ENCODE peak calls at places on chromosome 6, in nine cellular contexts. U is GM10248, E is WTC11, S is transverse colon, J is GM23338, K is H9, Y is GM13977, P is foreskin fibroblast, F is AG10803. B is an unnamed sample.

GRCh38 chr6:108453601-108454157 is 107.0 kb upstream of the FOXO3 start:
- DNase-seq in U (no peak), E (no peak), S (no peak), J (no peak), K (no peak), Y (no peak), P (peak), F (peak), B (no peak)

GRCh38 chr6:6494677-6495076 is 93.8 kb upstream of the LY86 start:
- DNase-seq in U (peak), E (peak), S (peak), J (peak), K (peak), Y (peak), P (no peak), F (peak), B (peak)

GRCh38 chr6:42294759-42295158 is 77.1 kb upstream of the MRPS10 start:
- DNase-seq in U (no peak), E (no peak), S (no peak), J (no peak), K (no peak), Y (no peak), P (peak), F (peak), B (no peak)

GRCh38 chr6:63644668-63645326 is 9.2 kb downstream of the PHF3 start:
- DNase-seq in U (no peak), E (no peak), S (no peak), J (no peak), K (no peak), Y (no peak), P (no peak), F (peak), B (no peak)

GRCh38 chr6:134240664-134241431 is 77.1 kb downstream of the SGK1 start:
- DNase-seq in U (no peak), E (no peak), S (peak), J (no peak), K (no peak), Y (no peak), P (no peak), F (no peak), B (no peak)

GRCh38 chr6:93017213-93017612 is 402.1 kb downstream of the EPHA7 start:
- DNase-seq in U (no peak), E (peak), S (no peak), J (peak), K (peak), Y (no peak), P (peak), F (no peak), B (no peak)

GRCh38 chr6:130132286-130132701 is 90.5 kb downstream of the SAMD3 start:
- DNase-seq in U (peak), E (no peak), S (peak), J (no peak), K (no peak), Y (peak), P (no peak), F (no peak), B (no peak)

GRCh38 chr6:161406633-161407032 is 132.8 kb upstream of the AGPAT4 start:
- DNase-seq in U (no peak), E (no peak), S (no peak), J (no peak), K (no peak), Y (no peak), P (peak), F (peak), B (no peak)

GRCh38 chr6:165618241-165618640 is 44.8 kb downstream of the PDE10A start:
- DNase-seq in U (no peak), E (no peak), S (no peak), J (no peak), K (no peak), Y (no peak), P (no peak), F (no peak), B (no peak)

GRCh38 chr6:36154286-36154685 is 24.0 kb downstream of the MAPK13 start:
- DNase-seq in U (no peak), E (no peak), S (no peak), J (no peak), K (no peak), Y (no peak), P (no peak), F (no peak), B (no peak)

GRCh38 chr6:108074057-108074358 is 533 bp downstream of the OSTM1 start:
- DNase-seq in U (no peak), E (no peak), S (no peak), J (no peak), K (no peak), Y (no peak), P (no peak), F (no peak), B (no peak)

GRCh38 chr6:167575201-167575696 is 250.4 kb downstream of the TTLL2 start:
- DNase-seq in U (no peak), E (no peak), S (no peak), J (no peak), K (no peak), Y (no peak), P (no peak), F (no peak), B (no peak)

GRCh38 chr6:104449918-104450317 is 409.8 kb downstream of the HACE1 start:
- DNase-seq in U (no peak), E (no peak), S (no peak), J (no peak), K (no peak), Y (no peak), P (no peak), F (no peak), B (no peak)

DNA sequence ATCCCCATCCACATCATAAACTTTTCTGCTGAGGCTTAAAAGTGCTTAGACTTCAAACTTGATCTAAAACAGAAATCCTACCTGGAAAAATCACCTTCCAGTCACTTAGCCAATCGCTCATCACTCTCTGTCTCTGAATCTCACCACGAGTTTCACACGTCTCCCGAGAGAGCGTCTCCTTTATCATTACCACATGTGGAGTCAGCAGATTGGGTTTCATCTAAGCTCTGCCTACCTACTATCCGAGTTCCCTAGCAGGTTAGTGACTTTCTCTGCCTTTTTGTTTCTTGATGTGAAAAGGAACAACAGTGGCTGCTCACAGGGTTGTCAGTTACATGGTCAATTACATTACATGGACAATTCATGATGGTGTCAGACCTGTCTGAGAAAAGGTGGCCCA is 286.2 kb downstream of the ESR1 start:
- DNase-seq in U (no peak), E (no peak), S (no peak), J (no peak), K (no peak), Y (no peak), P (no peak), F (no peak), B (no peak)
- TF ChIP-seq CTCF in U (no peak), E (no peak), S (no peak), J (no peak), K (no peak), Y (no peak), P (no peak), F (no peak), B (no peak)

GRCh38 chr6:131167773-131168172 is 32.5 kb downstream of the AKAP7 start:
- DNase-seq in U (no peak), E (no peak), S (no peak), J (no peak), K (no peak), Y (no peak), P (no peak), F (peak), B (no peak)
- TF ChIP-seq CTCF in U (peak), E (no peak), S (no peak), J (peak), K (peak), Y (peak), P (no peak), F (peak), B (peak)

DNA sequence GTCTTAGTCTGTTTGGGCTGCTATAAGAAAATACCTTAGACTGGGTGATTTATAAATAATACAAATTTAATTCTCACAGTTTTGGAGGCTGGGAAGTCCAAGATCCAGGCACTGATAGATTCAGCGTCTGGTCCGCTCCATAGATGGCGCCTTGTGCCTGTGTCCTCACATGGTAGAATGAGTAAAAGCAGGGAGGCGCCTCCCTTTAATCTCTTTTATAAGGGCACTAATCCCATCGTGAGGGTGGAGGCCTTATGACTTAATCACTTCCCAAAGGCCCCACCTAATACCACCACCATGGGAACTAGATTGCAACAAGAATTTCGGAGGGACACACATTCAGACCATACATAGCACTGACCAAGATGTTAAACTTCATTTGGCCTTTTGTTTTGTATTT is 91.2 kb upstream of the TMEM181 start:
- DNase-seq in U (no peak), E (no peak), S (peak), J (peak), K (no peak), Y (no peak), P (peak), F (no peak), B (no peak)
- TF ChIP-seq CTCF in U (no peak), E (no peak), S (no peak), J (peak), K (peak), Y (no peak), P (no peak), F (no peak), B (no peak)

DNA sequence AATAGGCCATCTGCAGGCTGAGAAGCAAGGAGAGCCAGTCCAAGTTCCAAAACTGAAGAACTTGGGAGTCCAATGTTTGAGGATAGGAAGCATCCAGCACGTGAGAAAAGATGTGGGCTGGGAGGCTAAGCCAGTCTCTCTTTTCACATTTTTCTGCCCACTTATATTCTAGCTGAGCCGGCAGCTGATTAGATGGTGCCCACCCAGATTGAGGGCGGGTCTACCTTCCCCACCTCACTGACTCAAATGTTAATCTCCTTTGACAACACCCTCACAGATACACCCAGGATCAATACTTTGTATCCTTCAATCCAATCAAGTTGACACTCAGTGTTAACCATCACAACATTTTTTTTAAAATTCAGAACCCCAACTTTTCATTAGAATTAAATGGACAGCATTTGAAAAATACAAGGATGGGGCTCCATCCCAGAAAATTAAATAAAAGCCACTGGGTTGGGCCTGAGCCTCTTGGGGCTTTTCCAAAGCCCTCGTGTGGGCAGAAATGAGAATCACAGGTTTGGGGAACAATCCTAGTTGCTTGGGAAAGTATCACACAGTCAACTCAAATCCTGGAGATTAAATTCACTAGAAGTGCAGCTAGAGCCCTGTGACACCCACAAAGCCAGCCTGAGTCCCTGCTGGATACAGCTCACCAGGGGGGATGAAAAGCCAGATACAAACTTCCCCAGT is 2.2 kb downstream of the CLDN20 start:
- DNase-seq in U (no peak), E (no peak), S (no peak), J (peak), K (no peak), Y (no peak), P (peak), F (no peak), B (no peak)
- TF ChIP-seq CTCF in U (no peak), E (no peak), S (no peak), J (peak), K (peak), Y (no peak), P (peak), F (peak), B (no peak)

GRCh38 chr6:114827135-114827534 is 484.3 kb upstream of the HS3ST5 start:
- DNase-seq in U (no peak), E (no peak), S (no peak), J (no peak), K (no peak), Y (no peak), P (no peak), F (no peak), B (no peak)

GRCh38 chr6:114824409-114824808 is 481.6 kb upstream of the HS3ST5 start:
- DNase-seq in U (no peak), E (no peak), S (no peak), J (no peak), K (no peak), Y (no peak), P (no peak), F (no peak), B (no peak)
- TF ChIP-seq CTCF in U (no peak), E (no peak), S (no peak), J (no peak), K (no peak), Y (no peak), P (no peak), F (no peak), B (no peak)

GRCh38 chr6:126312013-126312665 is 27.8 kb upstream of the CENPW start:
- DNase-seq in U (peak), E (no peak), S (no peak), J (peak), K (peak), Y (peak), P (peak), F (no peak), B (no peak)
- TF ChIP-seq CTCF in U (peak), E (no peak), S (peak), J (peak), K (peak), Y (peak), P (peak), F (peak), B (peak)

DNA sequence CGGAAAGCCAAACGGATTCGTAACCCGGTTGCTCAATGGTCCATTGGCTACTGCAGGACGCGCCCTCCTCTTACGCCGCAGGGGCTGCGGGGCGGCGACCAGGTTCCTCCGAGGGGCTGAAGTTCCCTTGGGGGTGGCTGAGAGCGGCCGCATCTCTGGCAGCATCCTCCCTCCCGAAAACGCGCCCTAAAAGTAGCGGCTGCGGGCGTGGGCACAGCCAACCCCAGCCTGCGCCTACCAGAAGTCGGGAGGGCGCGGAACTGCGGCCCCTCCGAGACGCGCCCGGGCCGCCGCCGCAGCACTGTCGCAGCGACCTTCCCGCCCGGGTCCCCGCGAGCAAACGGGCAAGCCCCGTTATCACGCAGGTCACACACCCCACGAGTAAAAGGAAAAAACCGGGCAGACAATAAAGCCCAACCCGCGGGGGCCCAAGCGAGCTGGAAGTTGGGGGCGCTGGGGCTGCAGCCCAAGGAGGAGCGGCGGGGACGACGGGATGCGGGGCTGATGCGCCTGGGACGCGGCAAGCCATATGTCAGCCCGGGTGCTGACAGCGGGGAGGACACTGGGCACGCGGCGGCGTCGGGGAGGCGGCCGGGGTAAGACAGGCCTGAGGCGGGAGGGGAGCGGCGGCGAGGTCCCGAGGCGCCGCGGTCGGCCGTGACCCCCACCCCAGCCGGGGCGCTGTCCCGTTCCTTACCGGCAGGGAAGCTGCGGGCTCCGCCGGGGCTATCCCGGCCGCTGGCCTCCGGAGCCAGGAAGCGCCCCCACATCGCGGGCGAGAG is 700 bp downstream of the CEP85L start:
- DNase-seq in U (peak), E (peak), S (peak), J (peak), K (peak), Y (peak), P (peak), F (peak), B (peak)
- TF ChIP-seq CTCF in U (no peak), E (no peak), S (peak), J (no peak), K (peak), Y (no peak), P (no peak), F (no peak), B (peak)

GRCh38 chr6:37546141-37546871 is 46.6 kb upstream of the CCDC167 start:
- DNase-seq in U (no peak), E (peak), S (no peak), J (peak), K (peak), Y (no peak), P (no peak), F (no peak), B (no peak)
- TF ChIP-seq CTCF in U (no peak), E (no peak), S (no peak), J (no peak), K (no peak), Y (no peak), P (no peak), F (no peak), B (no peak)

GRCh38 chr6:119280586-119281163 is 68.9 kb downstream of the MAN1A1 start:
- DNase-seq in U (no peak), E (no peak), S (no peak), J (no peak), K (no peak), Y (no peak), P (peak), F (peak), B (no peak)

GRCh38 chr6:119283214-119283613 is 66.3 kb downstream of the MAN1A1 start:
- DNase-seq in U (no peak), E (no peak), S (no peak), J (no peak), K (no peak), Y (no peak), P (no peak), F (no peak), B (no peak)

GRCh38 chr6:119283979-119284545 is 65.5 kb downstream of the MAN1A1 start:
- DNase-seq in U (no peak), E (no peak), S (no peak), J (no peak), K (no peak), Y (no peak), P (no peak), F (no peak), B (no peak)

GRCh38 chr6:119285908-119286625 is 63.5 kb downstream of the MAN1A1 start:
- DNase-seq in U (no peak), E (no peak), S (no peak), J (no peak), K (no peak), Y (no peak), P (peak), F (no peak), B (no peak)

DNA sequence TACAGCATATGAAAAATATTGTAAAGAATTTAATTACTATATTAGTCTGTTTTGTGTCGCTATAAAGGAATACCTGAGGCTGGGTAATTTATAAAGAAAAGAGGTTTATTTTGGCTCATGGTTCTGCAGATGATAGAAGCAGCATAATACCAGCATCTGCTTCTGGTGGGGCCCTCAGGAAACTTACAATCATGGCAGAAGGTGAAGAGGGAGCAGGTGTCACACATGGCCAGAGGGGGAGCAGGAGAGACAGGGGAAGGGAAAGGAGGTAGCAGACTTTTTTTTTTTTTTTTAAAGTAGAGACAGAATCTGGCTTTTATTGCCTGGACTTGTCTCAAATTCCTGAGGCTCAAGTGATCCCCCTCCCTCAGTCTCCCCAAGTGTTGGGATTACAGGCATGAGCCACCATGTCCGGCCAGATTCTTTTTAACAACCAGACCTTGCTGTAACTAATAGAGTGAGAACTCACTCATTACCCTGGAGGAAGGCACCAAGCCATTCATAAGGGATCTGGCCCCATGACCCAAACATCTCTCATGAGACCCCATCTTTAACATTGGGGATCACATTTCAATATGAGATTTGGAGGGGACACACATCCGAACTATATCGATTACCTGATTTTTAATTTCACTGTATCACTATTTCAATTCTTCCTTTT is 64.6 kb downstream of the MAN1A1 start:
- DNase-seq in U (no peak), E (peak), S (no peak), J (peak), K (peak), Y (no peak), P (no peak), F (no peak), B (no peak)
- TF ChIP-seq CTCF in U (no peak), E (peak), S (no peak), J (peak), K (peak), Y (peak), P (no peak), F (no peak), B (peak)

GRCh38 chr6:125512621-125513020 is 210.9 kb upstream of the HDDC2 start:
- DNase-seq in U (peak), E (no peak), S (no peak), J (peak), K (peak), Y (no peak), P (no peak), F (no peak), B (no peak)
- TF ChIP-seq CTCF in U (peak), E (peak), S (no peak), J (peak), K (peak), Y (peak), P (peak), F (peak), B (peak)

B was measured in progenitor cell of endocrine pancreas.